ENCODE peak calls at places on chromosomes 12 and 14, in eight cellular contexts. F, P, S, V, X, C, Q and U are unnamed samples.

GRCh38 chr12:86139671-86140070 is 116.5 kb downstream of the MGAT4C start:
- DNase-seq in F (no peak), P (no peak), S (no peak), V (no peak), X (no peak), C (no peak), Q (no peak), U (no peak)

GRCh38 chr12:74412607-74413230 is 124.9 kb upstream of the ATXN7L3B start:
- DNase-seq in F (peak), P (no peak), S (no peak), V (no peak), X (no peak), C (peak), Q (peak), U (peak)

GRCh38 chr14:77459072-77459723 is 1.3 kb downstream of the AHSA1 start:
- DNase-seq in F (peak), P (peak), S (no peak), V (no peak), X (peak), C (peak), Q (peak), U (peak)

GRCh38 chr12:49358548-49359141 is 8.6 kb upstream of the SPATS2 start:
- DNase-seq in F (no peak), P (peak), S (no peak), V (no peak), X (peak), C (peak), Q (peak), U (peak)

GRCh38 chr12:5260591-5261086 is 171.3 kb upstream of the NTF3 start:
- DNase-seq in F (no peak), P (no peak), S (no peak), V (no peak), X (peak), C (no peak), Q (no peak), U (no peak)

GRCh38 chr12:1287446-1287975 is 296.5 kb downstream of the ERC1 start:
- DNase-seq in F (no peak), P (no peak), S (no peak), V (no peak), X (no peak), C (no peak), Q (no peak), U (no peak)

GRCh38 chr14:24095196-24096068 is 1.3 kb downstream of the PCK2 start:
- DNase-seq in F (peak), P (no peak), S (peak), V (peak), X (no peak), C (peak), Q (peak), U (peak)

GRCh38 chr12:128947199-128947598 is 93.9 kb downstream of the GLT1D1 start:
- DNase-seq in F (no peak), P (no peak), S (no peak), V (no peak), X (no peak), C (no peak), Q (no peak), U (no peak)

GRCh38 chr12:132489078-132489601 is 811 bp upstream of the FBRSL1 start:
- DNase-seq in F (no peak), P (peak), S (peak), V (peak), X (no peak), C (no peak), Q (peak), U (no peak)

GRCh38 chr14:58298880-58299664 is 717 bp downstream of the ARID4A start:
- DNase-seq in F (no peak), P (no peak), S (peak), V (peak), X (no peak), C (no peak), Q (peak), U (no peak)

GRCh38 chr14:69704319-69704718 is 62.6 kb upstream of the SRSF5 start:
- DNase-seq in F (no peak), P (no peak), S (no peak), V (no peak), X (no peak), C (no peak), Q (no peak), U (no peak)

GRCh38 chr14:78498062-78498595 is 328.0 kb downstream of the NRXN3 start:
- DNase-seq in F (no peak), P (no peak), S (no peak), V (no peak), X (no peak), C (no peak), Q (no peak), U (no peak)

GRCh38 chr12:122413516-122414404 is 8.7 kb downstream of the CLIP1 start:
- DNase-seq in F (no peak), P (no peak), S (no peak), V (no peak), X (no peak), C (no peak), Q (peak), U (no peak)

GRCh38 chr12:93847517-93848452 is 170.6 kb downstream of the CRADD start:
- DNase-seq in F (no peak), P (peak), S (no peak), V (no peak), X (no peak), C (no peak), Q (no peak), U (peak)

GRCh38 chr12:3122841-3123678 is 45.9 kb downstream of the TSPAN9 start:
- DNase-seq in F (peak), P (no peak), S (peak), V (peak), X (peak), C (no peak), Q (peak), U (peak)

GRCh38 chr12:46523863-46524770 is 151.5 kb upstream of the SLC38A2 start:
- DNase-seq in F (peak), P (no peak), S (no peak), V (no peak), X (no peak), C (peak), Q (peak), U (peak)

GRCh38 chr12:53217049-53217929 is 10.2 kb upstream of the ITGB7 start:
- DNase-seq in F (peak), P (no peak), S (peak), V (peak), X (no peak), C (no peak), Q (no peak), U (peak)

GRCh38 chr14:90427848-90428426 is 31.1 kb downstream of the CALM1 start:
- DNase-seq in F (no peak), P (no peak), S (peak), V (peak), X (no peak), C (no peak), Q (peak), U (no peak)

GRCh38 chr12:55142896-55143870 is 17.0 kb downstream of the OR9K2 start:
- DNase-seq in F (peak), P (peak), S (no peak), V (no peak), X (peak), C (peak), Q (peak), U (peak)

GRCh38 chr12:45674583-45674982 is 54.9 kb upstream of the ARID2 start:
- DNase-seq in F (peak), P (no peak), S (peak), V (peak), X (no peak), C (no peak), Q (peak), U (peak)

GRCh38 chr14:56874375-56874774 is 64.1 kb upstream of the OTX2 start:
- DNase-seq in F (no peak), P (no peak), S (no peak), V (no peak), X (peak), C (peak), Q (peak), U (no peak)

GRCh38 chr12:108306014-108306501 is 33.1 kb downstream of the CMKLR1 start:
- DNase-seq in F (peak), P (no peak), S (no peak), V (no peak), X (no peak), C (no peak), Q (peak), U (peak)

GRCh38 chr12:60441577-60441976 is 845.7 kb downstream of the SLC16A7 start:
- DNase-seq in F (no peak), P (no peak), S (no peak), V (no peak), X (no peak), C (no peak), Q (no peak), U (no peak)

GRCh38 chr12:95548056-95548538 is 3.2 kb downstream of the USP44 start:
- DNase-seq in F (peak), P (no peak), S (peak), V (peak), X (no peak), C (no peak), Q (peak), U (no peak)

GRCh38 chr12:7349418-7349817 is 45.5 kb downstream of the ACSM4 start:
- DNase-seq in F (no peak), P (no peak), S (no peak), V (no peak), X (no peak), C (no peak), Q (peak), U (no peak)

GRCh38 chr12:132018193-132018916 is 68.6 kb downstream of the EP400 start:
- DNase-seq in F (no peak), P (no peak), S (no peak), V (no peak), X (no peak), C (no peak), Q (no peak), U (no peak)

GRCh38 chr12:79274571-79275064 is 410.0 kb downstream of the SYT1 start:
- DNase-seq in F (no peak), P (no peak), S (no peak), V (no peak), X (no peak), C (no peak), Q (no peak), U (no peak)

GRCh38 chr14:61562321-61563161 is 132.8 kb upstream of the HIF1A start:
- DNase-seq in F (peak), P (peak), S (no peak), V (no peak), X (no peak), C (peak), Q (peak), U (peak)

GRCh38 chr14:49774111-49774510 is 6.2 kb downstream of the KLHDC2 start:
- DNase-seq in F (no peak), P (no peak), S (no peak), V (no peak), X (no peak), C (no peak), Q (no peak), U (no peak)

GRCh38 chr12:21502164-21502496 is 541 bp downstream of the GOLT1B start:
- DNase-seq in F (peak), P (no peak), S (no peak), V (no peak), X (no peak), C (peak), Q (peak), U (peak)

GRCh38 chr14:50961606-50962259 is 17.4 kb upstream of the PYGL start:
- DNase-seq in F (peak), P (no peak), S (no peak), V (no peak), X (no peak), C (no peak), Q (peak), U (peak)

GRCh38 chr14:35921745-35922144 is 95.6 kb downstream of the BRMS1L start:
- DNase-seq in F (no peak), P (no peak), S (no peak), V (no peak), X (no peak), C (no peak), Q (no peak), U (no peak)

GRCh38 chr14:57970175-57970574 is 104.3 kb upstream of the SLC35F4 start:
- DNase-seq in F (no peak), P (no peak), S (no peak), V (no peak), X (no peak), C (no peak), Q (no peak), U (no peak)

DNA sequence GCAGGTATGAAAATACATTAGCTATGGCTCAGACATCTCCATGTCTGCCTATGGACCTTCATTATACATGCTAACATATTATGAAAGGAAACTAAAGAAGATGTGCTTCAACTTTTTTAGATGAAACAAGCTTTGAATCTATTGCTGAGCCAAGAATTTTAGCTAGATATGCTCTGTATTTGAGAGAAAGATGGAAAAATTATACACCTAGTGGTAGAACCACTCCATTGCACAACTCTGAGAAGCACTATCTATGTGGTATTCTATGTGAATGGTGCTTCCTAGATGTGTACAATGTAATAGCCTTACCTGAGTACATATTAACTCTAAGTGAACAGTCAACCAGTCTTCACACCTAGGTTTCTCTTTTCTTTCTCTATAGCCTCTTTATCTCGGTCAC is 17.3 kb downstream of the EPYC start:
- DNase-seq in F (no peak), P (no peak), S (no peak), V (no peak), X (no peak), C (no peak), Q (no peak), U (no peak)
- TF ChIP-seq CTCF in F (no peak), P (no peak), S (no peak), V (no peak), X (no peak), C (no peak), Q (no peak), U (no peak)

GRCh38 chr14:73602994-73603393 is 9.3 kb upstream of the ACOT6 start:
- DNase-seq in F (no peak), P (no peak), S (no peak), V (no peak), X (no peak), C (no peak), Q (no peak), U (no peak)
- H3K4me3 ChIP-seq in F (no peak), P (no peak), S (no peak), V (no peak), X (no peak), C (no peak), Q (no peak), U (no peak)

GRCh38 chr14:71006200-71006563 is 98.9 kb downstream of the PCNX1 start:
- DNase-seq in F (no peak), P (no peak), S (no peak), V (no peak), X (no peak), C (no peak), Q (no peak), U (no peak)

GRCh38 chr14:71012888-71013287 is 105.6 kb downstream of the PCNX1 start:
- DNase-seq in F (no peak), P (no peak), S (no peak), V (no peak), X (no peak), C (no peak), Q (no peak), U (no peak)

GRCh38 chr14:71013551-71014192 is 106.4 kb downstream of the PCNX1 start:
- DNase-seq in F (no peak), P (no peak), S (no peak), V (no peak), X (no peak), C (no peak), Q (no peak), U (peak)

DNA sequence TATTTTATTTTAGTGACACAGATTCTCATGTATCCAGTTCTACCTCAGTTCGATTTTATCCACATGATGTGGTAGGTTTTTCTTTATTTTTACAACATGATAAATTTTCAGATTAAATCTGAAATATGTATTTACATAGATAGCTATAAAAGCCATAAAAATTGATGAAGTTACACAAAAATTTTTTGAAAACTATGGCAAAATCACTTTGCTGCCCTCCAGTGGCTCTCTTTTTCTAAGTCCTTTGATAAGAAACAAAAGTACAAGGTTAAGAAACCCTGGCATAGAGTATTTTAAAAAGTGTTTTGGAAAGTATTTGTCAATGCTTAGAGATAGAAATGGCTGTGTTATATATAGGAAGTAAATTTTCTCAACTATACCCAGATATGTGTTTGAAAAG is 104.2 kb downstream of the PCNX1 start:
- DNase-seq in F (no peak), P (no peak), S (no peak), V (no peak), X (no peak), C (no peak), Q (peak), U (peak)
- TF ChIP-seq CTCF in F (peak), P (no peak), S (peak), V (no peak), X (peak), C (no peak), Q (no peak), U (peak)

GRCh38 chr12:52082026-52082667 is 2.6 kb downstream of the SMIM41 start:
- DNase-seq in F (peak), P (no peak), S (peak), V (no peak), X (no peak), C (peak), Q (no peak), U (peak)
- H3K4me3 ChIP-seq in F (no peak), P (no peak), S (peak), V (no peak), X (no peak), C (peak), Q (no peak), U (no peak)

DNA sequence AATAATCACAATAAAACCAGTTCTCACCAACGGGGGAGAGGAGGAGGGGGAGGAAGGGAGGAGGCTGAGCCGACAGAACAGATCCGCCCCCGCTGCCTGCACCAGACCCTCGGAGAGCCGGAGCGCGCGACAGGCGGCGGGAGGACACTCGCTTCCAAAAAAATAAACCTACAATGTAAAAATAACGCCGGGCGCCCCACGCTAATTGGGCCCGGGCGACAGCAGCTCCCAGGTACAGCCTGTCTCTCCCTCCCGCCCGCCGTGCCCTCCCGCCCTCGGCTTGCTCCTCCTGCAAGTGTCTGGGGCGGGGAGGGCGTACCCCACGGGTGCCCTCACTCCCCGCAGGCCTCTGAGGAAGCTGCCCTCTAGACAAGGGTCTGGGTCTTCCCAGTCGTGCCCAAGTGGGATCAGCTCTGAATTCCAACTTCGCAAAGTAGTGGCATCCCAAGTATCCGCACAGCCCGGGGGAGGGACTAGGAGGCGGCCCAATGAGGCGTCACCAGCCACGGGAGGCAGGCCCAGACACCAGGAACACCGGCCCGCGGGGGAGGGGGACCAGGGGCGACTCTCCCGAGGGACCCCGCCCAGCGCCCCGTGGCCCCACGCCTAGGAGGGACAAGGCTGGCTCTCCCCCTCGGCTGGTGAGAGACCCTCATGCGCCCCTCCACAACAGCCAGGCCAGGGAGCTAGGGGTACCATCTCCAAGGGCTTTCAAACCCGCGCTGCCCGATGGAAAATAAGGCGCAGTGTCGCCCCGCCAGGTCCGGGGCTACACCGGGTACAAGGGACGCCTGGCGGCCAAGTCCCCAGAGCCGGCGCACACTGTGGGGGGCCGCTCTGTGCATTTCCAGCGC is 1.0 kb downstream of the NCOR2 start:
- DNase-seq in F (peak), P (no peak), S (peak), V (peak), X (no peak), C (peak), Q (peak), U (peak)
- TF ChIP-seq CTCF in F (no peak), P (no peak), S (peak), V (no peak), X (no peak), C (no peak), Q (peak), U (no peak)

GRCh38 chr12:113347-113746 is 46.8 kb downstream of the IQSEC3 start:
- DNase-seq in F (no peak), P (no peak), S (no peak), V (no peak), X (no peak), C (no peak), Q (no peak), U (no peak)

GRCh38 chr12:109446-109845 is 42.9 kb downstream of the IQSEC3 start:
- DNase-seq in F (no peak), P (no peak), S (no peak), V (no peak), X (no peak), C (no peak), Q (no peak), U (no peak)

GRCh38 chr12:111699-112591 is 45.4 kb downstream of the IQSEC3 start:
- DNase-seq in F (no peak), P (no peak), S (no peak), V (no peak), X (no peak), C (no peak), Q (no peak), U (no peak)

GRCh38 chr12:108594-108993 is 42.0 kb downstream of the IQSEC3 start:
- DNase-seq in F (no peak), P (no peak), S (peak), V (no peak), X (no peak), C (no peak), Q (no peak), U (no peak)

DNA sequence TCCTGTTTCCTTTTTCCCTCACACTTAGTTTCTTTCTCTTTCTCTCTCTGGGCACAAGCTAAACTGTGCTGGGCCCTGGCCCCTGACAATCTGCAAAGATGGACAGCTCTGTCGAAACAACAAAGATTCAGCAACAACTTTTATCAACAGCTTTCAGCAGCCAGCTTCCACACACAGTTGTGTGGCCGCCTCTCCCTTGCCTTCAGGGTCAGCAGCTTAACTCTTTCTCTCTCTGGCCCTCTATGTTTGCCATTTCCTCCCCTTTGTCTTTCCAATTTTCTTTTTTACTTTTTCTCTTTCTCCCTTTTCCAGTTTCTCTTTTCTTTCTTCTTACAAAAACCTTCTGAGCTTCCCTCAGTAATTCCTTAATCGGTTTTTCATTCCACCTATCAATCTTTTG is 43.3 kb downstream of the IQSEC3 start:
- DNase-seq in F (no peak), P (no peak), S (no peak), V (no peak), X (no peak), C (no peak), Q (no peak), U (no peak)
- H3K4me3 ChIP-seq in F (no peak), P (no peak), S (no peak), V (peak), X (no peak), C (no peak), Q (no peak), U (no peak)

DNA sequence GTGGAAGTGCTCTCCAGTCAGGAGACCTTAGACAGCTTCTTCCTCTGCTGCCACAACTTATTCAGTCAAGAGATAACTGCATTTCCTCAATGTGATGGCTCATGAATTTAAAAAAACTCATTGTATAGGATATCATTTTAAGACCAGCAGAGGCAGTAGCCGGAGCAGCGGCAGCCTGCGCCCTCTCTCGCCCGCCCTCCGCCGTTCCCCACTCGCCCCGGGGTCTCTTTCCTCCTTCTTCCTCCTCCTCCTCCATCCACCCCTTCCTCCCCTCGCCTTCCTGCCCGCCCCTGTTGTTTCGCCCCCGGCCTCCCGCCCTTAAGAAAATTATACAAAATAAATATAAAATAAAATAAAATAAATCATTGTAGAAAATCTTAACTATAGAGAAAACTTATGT is 687.6 kb downstream of the FLRT2 start:
- DNase-seq in F (no peak), P (no peak), S (no peak), V (no peak), X (no peak), C (no peak), Q (no peak), U (no peak)
- TF ChIP-seq CTCF in F (no peak), P (no peak), S (no peak), V (no peak), X (peak), C (no peak), Q (no peak), U (no peak)